ENCODE peak calls at places on chromosomes 16 and 17, in five cellular contexts. K is mammary epithelial cell, M is A549, J is ovary, D is tibial artery. B is an unnamed sample.
A peak's percentile ranks its signal among the peaks of the same experiment; 100 is the strongest.

GRCh38 chr17:76199466-76199865 is 40.8 kb downstream of the RNF157 start:
- DNase-seq in K (no peak), D (no peak), J (no peak), M (no peak), B (no peak)

GRCh38 chr17:36089888-36090836 is at the start of gene CCL3:
- DNase-seq in M (no peak), J (no peak), K (peak; percentile 11), D (no peak), B (no peak)

GRCh38 chr17:49106366-49107210 is 26.0 kb upstream of the B4GALNT2 start:
- DNase-seq in D (no peak), J (no peak), M (peak; percentile 92), K (peak; percentile 28), B (no peak)

GRCh38 chr17:17970699-17971430 is 1.3 kb downstream of the TOM1L2 start:
- DNase-seq in K (no peak), M (no peak), J (no peak), D (no peak), B (no peak)

GRCh38 chr16:4178468-4179010 is 62.3 kb upstream of the ADCY9 start:
- DNase-seq in D (no peak), J (no peak), K (no peak), M (no peak), B (no peak)

GRCh38 chr17:41625602-41626001 is 1.2 kb upstream of the KRT17 start:
- DNase-seq in M (no peak), J (no peak), K (peak; percentile 93), D (no peak), B (no peak)

GRCh38 chr17:51005768-51006167 is 114.9 kb downstream of the SPAG9 start:
- DNase-seq in D (no peak), K (no peak), J (no peak), M (no peak), B (no peak)

GRCh38 chr16:13696017-13696416 is 223.9 kb upstream of the ERCC4 start:
- DNase-seq in J (no peak), K (no peak), D (no peak), M (no peak), B (no peak)

GRCh38 chr17:53032861-53033271 is 789.9 kb upstream of the KIF2B start:
- DNase-seq in M (no peak), D (no peak), K (peak; percentile 50), J (no peak), B (no peak)

GRCh38 chr16:89873109-89873821 is at the start of gene TCF25:
- DNase-seq in M (peak; percentile 73), J (peak; percentile 88), K (peak; percentile 88), D (peak; percentile 66), B (no peak)

GRCh38 chr16:84740596-84741071 is 40.8 kb downstream of the USP10 start:
- DNase-seq in J (no peak), K (no peak), M (no peak), D (no peak), B (no peak)

GRCh38 chr16:84741351-84741791 is 41.6 kb downstream of the USP10 start:
- DNase-seq in K (no peak), D (no peak), M (no peak), J (no peak), B (no peak)

GRCh38 chr16:84737658-84738057 is 37.9 kb downstream of the USP10 start:
- DNase-seq in J (no peak), D (no peak), K (no peak), M (no peak), B (no peak)

GRCh38 chr16:84738255-84739038 is 38.6 kb downstream of the USP10 start:
- DNase-seq in J (peak; percentile 73), D (peak; percentile 77), K (peak; percentile 72), M (peak; percentile 84), B (peak; percentile 85)

GRCh38 chr16:84739349-84740124 is 39.7 kb downstream of the USP10 start:
- DNase-seq in M (no peak), K (peak; percentile 78), J (no peak), D (no peak), B (no peak)
- H3K27ac ChIP-seq in M (no peak overlapping the region), K (no peak overlapping the region), J (no peak overlapping the region), D (no peak overlapping the region), B (no peak overlapping the region)

GRCh38 chr17:43006639-43007551 is at the start of gene IFI35:
- DNase-seq in M (peak; percentile 80), K (peak; percentile 71), D (peak; percentile 85), J (peak; percentile 85), B (no peak)

GRCh38 chr17:42999003-42999525 is 845 bp downstream of the RPL27 start:
- DNase-seq in D (no peak), K (no peak), J (no peak), M (no peak), B (no peak)

GRCh38 chr17:42997984-42998938 is at the start of gene RPL27:
- DNase-seq in M (peak; percentile 96), K (peak; percentile 100), J (peak; percentile 97), D (peak; percentile 99), B (peak; percentile 95)

GRCh38 chr17:43003542-43004172 is 2.9 kb upstream of the IFI35 start:
- DNase-seq in D (no peak), K (peak; percentile 59), J (no peak), M (no peak), B (peak; percentile 80)
- TF ChIP-seq CTCF in D (no peak), K (peak; percentile 31), J (no peak), M (no peak), B (peak; percentile 17)

GRCh38 chr17:16477255-16477654 is 14.7 kb downstream of the LRRC75A start:
- DNase-seq in K (peak; percentile 35), D (peak; percentile 59), J (peak; percentile 65), M (peak; percentile 88), B (peak; percentile 86)
- H3K27ac ChIP-seq in K (no peak overlapping the region), D (peak overlapping the region; percentile 62), J (peak overlapping the region; percentile 43), M (peak overlapping the region; percentile 89), B (peak overlapping the region; percentile 79)

DNA sequence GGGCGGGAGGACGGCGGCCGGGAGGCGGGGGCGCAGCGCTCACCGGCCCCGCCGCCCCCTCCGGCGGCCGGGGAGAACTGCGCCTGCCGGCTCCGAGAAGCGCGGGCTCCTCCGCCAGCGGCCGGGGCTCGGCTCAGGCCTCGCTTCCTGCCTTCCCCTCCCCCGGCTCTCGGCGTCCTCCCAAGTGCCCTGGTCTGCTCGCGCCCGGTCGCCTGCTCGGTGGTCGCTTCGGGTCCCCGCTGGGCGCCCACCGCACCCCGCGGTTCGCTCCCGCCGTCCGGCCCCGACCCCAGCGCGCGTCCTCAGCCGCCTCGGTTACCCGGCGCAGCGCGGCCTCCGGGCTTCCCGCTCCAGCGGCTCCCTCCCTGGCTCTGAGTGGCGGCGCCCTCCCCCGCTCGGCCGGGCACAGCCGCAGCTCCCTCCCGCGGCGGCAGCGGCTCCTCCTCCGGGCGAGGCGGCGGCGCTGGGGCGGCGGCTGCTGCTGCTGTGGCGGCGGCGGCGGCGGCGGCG is 294 bp downstream of the UBTF start:
- DNase-seq in J (peak; percentile 84), K (peak; percentile 70), M (peak; percentile 74), D (peak; percentile 46), B (no peak)
- TF ChIP-seq CTCF in J (no peak), K (peak; percentile 40), M (no peak), D (peak; percentile 46), B (peak; percentile 36)

DNA sequence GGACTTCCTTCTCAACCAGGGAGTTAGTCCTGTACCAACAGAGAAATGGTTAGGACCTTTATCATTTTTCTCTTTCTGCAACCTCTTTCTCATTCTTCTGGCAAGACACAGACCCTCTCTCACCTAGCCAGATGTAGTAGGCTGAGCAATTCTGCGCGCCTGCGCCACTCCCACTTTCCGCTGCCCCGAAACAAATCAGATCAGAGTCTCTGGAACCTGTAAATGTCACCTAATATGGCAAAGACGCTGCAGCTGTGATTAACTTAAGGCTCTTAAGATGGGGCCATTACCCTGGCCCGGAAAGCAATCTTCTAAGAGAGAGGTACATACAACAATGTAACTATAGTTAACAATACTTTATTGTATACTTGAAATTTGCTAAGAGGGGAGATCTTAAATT is 94.3 kb upstream of the ASIC2 start:
- DNase-seq in D (no peak), K (no peak), M (no peak), J (no peak), B (no peak)
- H3K27ac ChIP-seq in D (no peak overlapping the region), K (no peak overlapping the region), M (no peak overlapping the region), J (no peak overlapping the region), B (no peak overlapping the region)

GRCh38 chr16:28902909-28903308 is 22.1 kb downstream of the RABEP2 start:
- DNase-seq in K (no peak), D (no peak), J (no peak), M (no peak), B (no peak)
- TF ChIP-seq CTCF in K (no peak), D (no peak), J (no peak), M (no peak), B (no peak)

GRCh38 chr17:67477687-67478086 is 100.6 kb downstream of the PITPNC1 start:
- DNase-seq in K (peak; percentile 76), J (no peak), D (no peak), M (no peak), B (no peak)
- H3K27ac ChIP-seq in K (peak overlapping the region; percentile 37), J (no peak overlapping the region), D (no peak overlapping the region), M (no peak overlapping the region), B (peak overlapping the region; percentile 33)

GRCh38 chr17:1563786-1564613 is 1.4 kb upstream of the PITPNA start:
- DNase-seq in M (no peak), J (no peak), K (no peak), D (no peak), B (no peak)
- TF ChIP-seq CTCF in M (no peak), J (no peak), K (no peak), D (no peak), B (no peak)